ENCODE peak calls at places on chromosomes 2 and 18, in nine cellular contexts. One of them, this sample, is unnamed.

GRCh38 chr2:11889101-11889850 is 142.8 kb downstream of the LPIN1 start:
- DNase-seq in GM23338: no peak
- DNase-seq in H9: no peak
- DNase-seq in stomach: no peak
- DNase-seq in heart left ventricle: no peak
- DNase-seq in endodermal cell: no peak
- DNase-seq in Caco-2: no peak
- DNase-seq in fibroblast of lung: no peak
- DNase-seq in colonic mucosa: no peak
- DNase-seq in this sample: no peak

GRCh38 chr2:27707462-27708256 is 44.0 kb downstream of the SLC4A1AP start:
- DNase-seq in GM23338: no peak
- DNase-seq in H9: no peak
- DNase-seq in stomach: no peak
- DNase-seq in heart left ventricle: no peak
- DNase-seq in endodermal cell: no peak
- DNase-seq in Caco-2: no peak
- DNase-seq in fibroblast of lung: no peak
- DNase-seq in colonic mucosa: no peak
- DNase-seq in this sample: no peak

GRCh38 chr18:56162316-56162715 is 476.1 kb downstream of the TXNL1 start:
- DNase-seq in GM23338: no peak
- DNase-seq in H9: no peak
- DNase-seq in stomach: no peak
- DNase-seq in heart left ventricle: no peak
- DNase-seq in endodermal cell: no peak
- DNase-seq in Caco-2: no peak
- DNase-seq in fibroblast of lung: no peak
- DNase-seq in colonic mucosa: no peak
- DNase-seq in this sample: no peak

GRCh38 chr2:168233726-168234406 is 13.5 kb downstream of the STK39 start:
- DNase-seq in GM23338: no peak
- DNase-seq in H9: no peak
- DNase-seq in stomach: no peak
- DNase-seq in heart left ventricle: no peak
- DNase-seq in endodermal cell: no peak
- DNase-seq in Caco-2: no peak
- DNase-seq in fibroblast of lung: peak; percentile 46
- DNase-seq in colonic mucosa: no peak
- DNase-seq in this sample: no peak

GRCh38 chr2:170298861-170299429 is 121.0 kb downstream of the MYO3B start:
- DNase-seq in GM23338: no peak
- DNase-seq in H9: no peak
- DNase-seq in stomach: no peak
- DNase-seq in heart left ventricle: no peak
- DNase-seq in endodermal cell: no peak
- DNase-seq in Caco-2: no peak
- DNase-seq in fibroblast of lung: no peak
- DNase-seq in colonic mucosa: no peak
- DNase-seq in this sample: no peak

GRCh38 chr2:190849774-190850173 is 30.8 kb upstream of the GLS start:
- DNase-seq in GM23338: no peak
- DNase-seq in H9: no peak
- DNase-seq in stomach: no peak
- DNase-seq in heart left ventricle: no peak
- DNase-seq in endodermal cell: no peak
- DNase-seq in Caco-2: no peak
- DNase-seq in fibroblast of lung: peak; percentile 93
- DNase-seq in colonic mucosa: no peak
- DNase-seq in this sample: no peak

GRCh38 chr2:12469053-12469625 is 247.6 kb upstream of the TRIB2 start:
- DNase-seq in GM23338: no peak
- DNase-seq in H9: no peak
- DNase-seq in stomach: no peak
- DNase-seq in heart left ventricle: no peak
- DNase-seq in endodermal cell: no peak
- DNase-seq in Caco-2: no peak
- DNase-seq in fibroblast of lung: no peak
- DNase-seq in colonic mucosa: no peak
- DNase-seq in this sample: no peak

GRCh38 chr2:58427572-58428285 is 186.6 kb upstream of the FANCL start:
- DNase-seq in GM23338: peak; percentile 69
- DNase-seq in H9: peak; percentile 51
- DNase-seq in stomach: peak; percentile 28
- DNase-seq in heart left ventricle: peak; percentile 43
- DNase-seq in endodermal cell: peak; percentile 79
- DNase-seq in Caco-2: peak; percentile 18
- DNase-seq in fibroblast of lung: peak; percentile 60
- DNase-seq in colonic mucosa: peak; percentile 29
- DNase-seq in this sample: no peak

GRCh38 chr2:127906206-127906926 is 20.6 kb upstream of the AMMECR1L start:
- DNase-seq in GM23338: peak; percentile 55
- DNase-seq in H9: peak; percentile 59
- DNase-seq in stomach: no peak
- DNase-seq in heart left ventricle: no peak
- DNase-seq in endodermal cell: peak; percentile 66
- DNase-seq in Caco-2: no peak
- DNase-seq in fibroblast of lung: no peak
- DNase-seq in colonic mucosa: no peak
- DNase-seq in this sample: peak; percentile 18

GRCh38 chr2:217610411-217610814 is 392.4 kb downstream of the TNS1 start:
- DNase-seq in GM23338: no peak
- DNase-seq in H9: no peak
- DNase-seq in stomach: peak; percentile 59
- DNase-seq in heart left ventricle: no peak
- DNase-seq in endodermal cell: no peak
- DNase-seq in Caco-2: peak; percentile 38
- DNase-seq in fibroblast of lung: no peak
- DNase-seq in colonic mucosa: no peak
- DNase-seq in this sample: no peak

GRCh38 chr2:54803783-54804758 is 80.6 kb downstream of the EML6 start:
- DNase-seq in GM23338: no peak
- DNase-seq in H9: no peak
- DNase-seq in stomach: no peak
- DNase-seq in heart left ventricle: no peak
- DNase-seq in endodermal cell: no peak
- DNase-seq in Caco-2: no peak
- DNase-seq in fibroblast of lung: peak; percentile 51
- DNase-seq in colonic mucosa: no peak
- DNase-seq in this sample: peak; percentile 50

GRCh38 chr2:11502740-11503292 is 31.0 kb upstream of the GREB1 start:
- DNase-seq in GM23338: no peak
- DNase-seq in H9: no peak
- DNase-seq in stomach: no peak
- DNase-seq in heart left ventricle: no peak
- DNase-seq in endodermal cell: no peak
- DNase-seq in Caco-2: no peak
- DNase-seq in fibroblast of lung: no peak
- DNase-seq in colonic mucosa: no peak
- DNase-seq in this sample: no peak

GRCh38 chr2:239158641-239159475 is 242.0 kb downstream of the HDAC4 start:
- DNase-seq in GM23338: no peak
- DNase-seq in H9: peak; percentile 32
- DNase-seq in stomach: peak; percentile 24
- DNase-seq in heart left ventricle: no peak
- DNase-seq in endodermal cell: peak; percentile 62
- DNase-seq in Caco-2: no peak
- DNase-seq in fibroblast of lung: no peak
- DNase-seq in colonic mucosa: no peak
- DNase-seq in this sample: no peak
- TF ChIP-seq CTCF in GM23338: no peak
- TF ChIP-seq CTCF in H9: peak; percentile 15
- TF ChIP-seq CTCF in stomach: no peak
- TF ChIP-seq CTCF in heart left ventricle: no peak
- TF ChIP-seq CTCF in endodermal cell: peak; percentile 19
- TF ChIP-seq CTCF in Caco-2: no peak
- TF ChIP-seq CTCF in fibroblast of lung: no peak
- TF ChIP-seq CTCF in colonic mucosa: no peak
- TF ChIP-seq CTCF in this sample: no peak

GRCh38 chr2:206328979-206329378 is 54.5 kb downstream of the ZDBF2 start:
- DNase-seq in GM23338: peak; percentile 48
- DNase-seq in H9: peak; percentile 40
- DNase-seq in stomach: no peak
- DNase-seq in heart left ventricle: no peak
- DNase-seq in endodermal cell: no peak
- DNase-seq in Caco-2: no peak
- DNase-seq in fibroblast of lung: no peak
- DNase-seq in colonic mucosa: no peak
- DNase-seq in this sample: no peak
- H3K4me1 ChIP-seq in GM23338: peaks cover 10% of the 10 kb centered on the region
- H3K4me1 ChIP-seq in H9: peaks cover 7% of the 10 kb centered on the region
- H3K4me1 ChIP-seq in stomach: no peaks in the 10 kb centered on the region
- H3K4me1 ChIP-seq in heart left ventricle: no peaks in the 10 kb centered on the region
- H3K4me1 ChIP-seq in endodermal cell: peaks cover 7% of the 10 kb centered on the region
- H3K4me1 ChIP-seq in Caco-2: no peaks in the 10 kb centered on the region
- H3K4me1 ChIP-seq in fibroblast of lung: no peaks in the 10 kb centered on the region
- H3K4me1 ChIP-seq in colonic mucosa: no peaks in the 10 kb centered on the region
- H3K4me1 ChIP-seq in this sample: no peaks in the 10 kb centered on the region

GRCh38 chr2:222973237-222973636 is 78.8 kb upstream of the KCNE4 start:
- DNase-seq in GM23338: no peak
- DNase-seq in H9: no peak
- DNase-seq in stomach: no peak
- DNase-seq in heart left ventricle: no peak
- DNase-seq in endodermal cell: no peak
- DNase-seq in Caco-2: no peak
- DNase-seq in fibroblast of lung: peak; percentile 48
- DNase-seq in colonic mucosa: no peak
- DNase-seq in this sample: no peak

GRCh38 chr2:222965555-222965954 is 86.4 kb upstream of the KCNE4 start:
- DNase-seq in GM23338: no peak
- DNase-seq in H9: no peak
- DNase-seq in stomach: no peak
- DNase-seq in heart left ventricle: no peak
- DNase-seq in endodermal cell: no peak
- DNase-seq in Caco-2: no peak
- DNase-seq in fibroblast of lung: no peak
- DNase-seq in colonic mucosa: no peak
- DNase-seq in this sample: no peak

GRCh38 chr2:222968550-222969155 is 83.3 kb upstream of the KCNE4 start:
- DNase-seq in GM23338: no peak
- DNase-seq in H9: no peak
- DNase-seq in stomach: no peak
- DNase-seq in heart left ventricle: no peak
- DNase-seq in endodermal cell: no peak
- DNase-seq in Caco-2: no peak
- DNase-seq in fibroblast of lung: no peak
- DNase-seq in colonic mucosa: no peak
- DNase-seq in this sample: no peak

GRCh38 chr2:222972420-222972819 is 79.6 kb upstream of the KCNE4 start:
- DNase-seq in GM23338: no peak
- DNase-seq in H9: no peak
- DNase-seq in stomach: no peak
- DNase-seq in heart left ventricle: no peak
- DNase-seq in endodermal cell: no peak
- DNase-seq in Caco-2: no peak
- DNase-seq in fibroblast of lung: no peak
- DNase-seq in colonic mucosa: no peak
- DNase-seq in this sample: no peak

GRCh38 chr2:222969491-222969890 is 82.5 kb upstream of the KCNE4 start:
- DNase-seq in GM23338: no peak
- DNase-seq in H9: no peak
- DNase-seq in stomach: no peak
- DNase-seq in heart left ventricle: no peak
- DNase-seq in endodermal cell: no peak
- DNase-seq in Caco-2: no peak
- DNase-seq in fibroblast of lung: peak; percentile 51
- DNase-seq in colonic mucosa: no peak
- DNase-seq in this sample: no peak
- TF ChIP-seq CTCF in GM23338: no peak
- TF ChIP-seq CTCF in H9: no peak
- TF ChIP-seq CTCF in stomach: no peak
- TF ChIP-seq CTCF in heart left ventricle: no peak
- TF ChIP-seq CTCF in endodermal cell: no peak
- TF ChIP-seq CTCF in Caco-2: no peak
- TF ChIP-seq CTCF in fibroblast of lung: no peak
- TF ChIP-seq CTCF in colonic mucosa: no peak
- TF ChIP-seq CTCF in this sample: no peak

GRCh38 chr2:69597105-69597504 is 46.4 kb downstream of the AAK1 start:
- DNase-seq in GM23338: no peak
- DNase-seq in H9: no peak
- DNase-seq in stomach: no peak
- DNase-seq in heart left ventricle: no peak
- DNase-seq in endodermal cell: no peak
- DNase-seq in Caco-2: no peak
- DNase-seq in fibroblast of lung: no peak
- DNase-seq in colonic mucosa: no peak
- DNase-seq in this sample: no peak
- H3K4me1 ChIP-seq in GM23338: no peaks in the 10 kb centered on the region
- H3K4me1 ChIP-seq in H9: no peaks in the 10 kb centered on the region
- H3K4me1 ChIP-seq in stomach: peaks cover 7% of the 10 kb centered on the region
- H3K4me1 ChIP-seq in heart left ventricle: no peaks in the 10 kb centered on the region
- H3K4me1 ChIP-seq in endodermal cell: peaks cover 6% of the 10 kb centered on the region
- H3K4me1 ChIP-seq in Caco-2: peaks cover 22% of the 10 kb centered on the region
- H3K4me1 ChIP-seq in fibroblast of lung: peaks cover 10% of the 10 kb centered on the region
- H3K4me1 ChIP-seq in colonic mucosa: no peaks in the 10 kb centered on the region
- H3K4me1 ChIP-seq in this sample: peaks cover 5% of the 10 kb centered on the region

GRCh38 chr18:31680836-31681568 is 3.4 kb downstream of the B4GALT6 start:
- DNase-seq in GM23338: peak; percentile 43
- DNase-seq in H9: no peak
- DNase-seq in stomach: no peak
- DNase-seq in heart left ventricle: no peak
- DNase-seq in endodermal cell: no peak
- DNase-seq in Caco-2: peak; percentile 24
- DNase-seq in fibroblast of lung: no peak
- DNase-seq in colonic mucosa: peak; percentile 43
- DNase-seq in this sample: peak; percentile 10
- TF ChIP-seq CTCF in GM23338: peak; percentile 48
- TF ChIP-seq CTCF in H9: peak; percentile 64
- TF ChIP-seq CTCF in stomach: no peak
- TF ChIP-seq CTCF in heart left ventricle: no peak
- TF ChIP-seq CTCF in endodermal cell: peak; percentile 76
- TF ChIP-seq CTCF in Caco-2: no peak
- TF ChIP-seq CTCF in fibroblast of lung: no peak
- TF ChIP-seq CTCF in colonic mucosa: no peak
- TF ChIP-seq CTCF in this sample: peak; percentile 47

GRCh38 chr18:47917923-47918610 is 12.4 kb downstream of the SMAD2 start:
- DNase-seq in GM23338: peak; percentile 70
- DNase-seq in H9: peak; percentile 48
- DNase-seq in stomach: no peak
- DNase-seq in heart left ventricle: no peak
- DNase-seq in endodermal cell: peak; percentile 71
- DNase-seq in Caco-2: no peak
- DNase-seq in fibroblast of lung: no peak
- DNase-seq in colonic mucosa: no peak
- DNase-seq in this sample: no peak
- H3K4me1 ChIP-seq in GM23338: peaks cover 86% of the 10 kb centered on the region
- H3K4me1 ChIP-seq in H9: peaks cover 9% of the 10 kb centered on the region
- H3K4me1 ChIP-seq in stomach: peaks cover 9% of the 10 kb centered on the region
- H3K4me1 ChIP-seq in heart left ventricle: no peaks in the 10 kb centered on the region
- H3K4me1 ChIP-seq in endodermal cell: peaks cover 33% of the 10 kb centered on the region
- H3K4me1 ChIP-seq in Caco-2: no peaks in the 10 kb centered on the region
- H3K4me1 ChIP-seq in fibroblast of lung: no peaks in the 10 kb centered on the region
- H3K4me1 ChIP-seq in colonic mucosa: no peaks in the 10 kb centered on the region
- H3K4me1 ChIP-seq in this sample: no peaks in the 10 kb centered on the region

This sample was measured in BE2C.